ENCODE peak calls at places on chromosomes 16 and 17, in nine cellular contexts. B is amygdala, J is EH, X is GM10248, U is Kasumi-1, I is smooth muscle cell of the brain vasculature, O is fibroblast of lung, C is fibroblast of the aortic adventitia, Q is GM04504. A is an unnamed sample.
A peak's percentile ranks its signal among the peaks of the same experiment; 100 is the strongest.

GRCh38 chr17:42526031-42526444 is 10.0 kb upstream of the NAGLU start:
- DNase-seq in B (no peak), J (peak; percentile 95), I (no peak), C (peak; percentile 45), Q (no peak), U (no peak), O (peak; percentile 77), X (no peak), A (no peak)

GRCh38 chr17:16255481-16255901 is 38.5 kb downstream of the PIGL start:
- DNase-seq in J (peak; percentile 38), B (peak; percentile 13), X (no peak), U (no peak), C (peak; percentile 85), O (peak; percentile 58), I (no peak), Q (no peak), A (no peak)

GRCh38 chr17:29760279-29760721 is 137.6 kb upstream of the CORO6 start:
- DNase-seq in Q (no peak), U (no peak), O (peak; percentile 68), B (no peak), I (no peak), X (peak; percentile 39), J (peak; percentile 27), C (peak; percentile 64), A (no peak)

GRCh38 chr17:42772945-42773289 is 332 bp upstream of the VPS25 start:
- DNase-seq in U (no peak), O (no peak), B (no peak), J (no peak), C (no peak), I (no peak), Q (no peak), X (no peak), A (no peak)

GRCh38 chr16:87146676-87147075 is 170.5 kb downstream of the C16orf95 start:
- DNase-seq in U (no peak), B (no peak), O (no peak), J (no peak), Q (no peak), C (no peak), I (no peak), X (no peak), A (no peak)

GRCh38 chr17:39688945-39689344 is 1.1 kb upstream of the PGAP3 start:
- DNase-seq in J (no peak), I (no peak), X (no peak), C (no peak), O (no peak), B (no peak), U (no peak), Q (no peak), A (no peak)

GRCh38 chr17:74749262-74750038 is 1.0 kb downstream of the NHERF1 start:
- DNase-seq in B (no peak), C (no peak), O (peak; percentile 27), I (no peak), J (peak; percentile 69), Q (no peak), X (no peak), U (peak; percentile 34), A (no peak)

GRCh38 chr17:38322897-38323296 is 20.9 kb downstream of the GPR179 start:
- DNase-seq in B (no peak), Q (no peak), U (no peak), C (no peak), O (no peak), I (no peak), J (no peak), X (no peak), A (no peak)

GRCh38 chr16:84884311-84885023 is 64.7 kb downstream of the CRISPLD2 start:
- DNase-seq in B (no peak), U (no peak), C (no peak), X (no peak), I (no peak), O (no peak), J (no peak), Q (no peak), A (no peak)

GRCh38 chr17:7656958-7657715 is 6.4 kb downstream of the ATP1B2 start:
- DNase-seq in U (no peak), I (no peak), J (peak; percentile 16), B (no peak), Q (no peak), X (no peak), C (peak; percentile 11), O (peak; percentile 5), A (no peak)

GRCh38 chr17:17161759-17162158 is 44.4 kb downstream of the PLD6 start:
- DNase-seq in O (no peak), U (no peak), Q (no peak), J (no peak), B (no peak), X (no peak), I (no peak), C (no peak), A (no peak)

GRCh38 chr17:7475764-7476422 is 3.5 kb downstream of the ZBTB4 start:
- DNase-seq in I (no peak), J (peak; percentile 63), X (no peak), B (no peak), O (no peak), Q (peak; percentile 75), C (peak; percentile 79), U (no peak), A (no peak)

GRCh38 chr16:56923481-56923880 is 8.5 kb upstream of the HERPUD1 start:
- DNase-seq in J (peak; percentile 49), O (peak; percentile 54), B (no peak), U (no peak), C (peak; percentile 63), X (no peak), I (no peak), Q (no peak), A (no peak)

GRCh38 chr17:74959826-74960738 is 12.5 kb downstream of the HID1 start:
- DNase-seq in B (no peak), Q (no peak), U (no peak), O (peak; percentile 48), I (no peak), X (no peak), J (peak; percentile 50), C (peak; percentile 19), A (no peak)

GRCh38 chr16:87360862-87361610 is 22.5 kb downstream of the FBXO31 start:
- DNase-seq in J (no peak), X (no peak), B (no peak), I (no peak), U (no peak), Q (no peak), O (no peak), C (no peak), A (no peak)

GRCh38 chr17:39208893-39209292 is 8.8 kb downstream of the RPL19 start:
- DNase-seq in C (no peak), O (no peak), Q (no peak), J (no peak), B (no peak), I (no peak), U (peak; percentile 36), X (peak; percentile 66), A (no peak)

GRCh38 chr17:34163123-34163522 is 92.0 kb upstream of the CCL2 start:
- DNase-seq in O (no peak), I (no peak), J (no peak), Q (no peak), C (no peak), B (no peak), X (no peak), U (no peak), A (no peak)

GRCh38 chr17:71168083-71168741 is 952.6 kb upstream of the SOX9 start:
- DNase-seq in B (no peak), Q (no peak), C (no peak), I (no peak), X (no peak), O (no peak), U (no peak), J (no peak), A (no peak)

GRCh38 chr16:66097746-66098145 is 268.7 kb upstream of the CDH5 start:
- DNase-seq in X (no peak), O (peak; percentile 47), Q (no peak), B (peak; percentile 6), U (no peak), C (no peak), J (no peak), I (no peak), A (no peak)

A was measured in brain pericyte.